ENCODE peak calls at places on chromosomes 5 and 9, in five cellular contexts. One of them, this sample, is unnamed.
A peak's percentile ranks its signal among the peaks of the same experiment; 100 is the strongest.

GRCh38 chr5:176425138-176425537 is 8.8 kb upstream of the CLTB start:
- DNase-seq in tibial nerve: no peak
- DNase-seq in fibroblast of pulmonary artery: no peak
- DNase-seq in CD4-positive, CD25-positive, alpha-beta regulatory T cell: no peak
- DNase-seq in aorta: no peak
- DNase-seq in this sample: no peak

GRCh38 chr9:93259490-93260289 is 75.8 kb downstream of the WNK2 start:
- DNase-seq in fibroblast of pulmonary artery: no peak
- DNase-seq in tibial nerve: no peak
- DNase-seq in aorta: no peak
- DNase-seq in CD4-positive, CD25-positive, alpha-beta regulatory T cell: no peak
- DNase-seq in this sample: no peak

GRCh38 chr9:128688501-128689292 is at the start of gene SET:
- DNase-seq in aorta: peak; percentile 97
- DNase-seq in tibial nerve: peak; percentile 80
- DNase-seq in fibroblast of pulmonary artery: peak; percentile 94
- DNase-seq in CD4-positive, CD25-positive, alpha-beta regulatory T cell: peak; percentile 95
- DNase-seq in this sample: peak; percentile 97

GRCh38 chr5:23466401-23466886 is 41.0 kb upstream of the PRDM9 start:
- DNase-seq in tibial nerve: no peak
- DNase-seq in aorta: no peak
- DNase-seq in fibroblast of pulmonary artery: peak; percentile 91
- DNase-seq in CD4-positive, CD25-positive, alpha-beta regulatory T cell: no peak
- DNase-seq in this sample: no peak

GRCh38 chr9:138003485-138004190 is 126.1 kb downstream of the CACNA1B start:
- DNase-seq in tibial nerve: no peak
- DNase-seq in aorta: no peak
- DNase-seq in fibroblast of pulmonary artery: no peak
- DNase-seq in CD4-positive, CD25-positive, alpha-beta regulatory T cell: no peak
- DNase-seq in this sample: no peak

GRCh38 chr9:137296214-137297059 is 5.6 kb downstream of the NRARP start:
- DNase-seq in fibroblast of pulmonary artery: peak; percentile 91
- DNase-seq in tibial nerve: no peak
- DNase-seq in aorta: no peak
- DNase-seq in CD4-positive, CD25-positive, alpha-beta regulatory T cell: no peak
- DNase-seq in this sample: peak; percentile 67

GRCh38 chr5:38574009-38574408 is 17.6 kb upstream of the LIFR start:
- DNase-seq in fibroblast of pulmonary artery: no peak
- DNase-seq in aorta: no peak
- DNase-seq in CD4-positive, CD25-positive, alpha-beta regulatory T cell: no peak
- DNase-seq in tibial nerve: no peak
- DNase-seq in this sample: no peak

GRCh38 chr5:172115541-172115982 is 72.5 kb downstream of the STK10 start:
- DNase-seq in aorta: no peak
- DNase-seq in fibroblast of pulmonary artery: no peak
- DNase-seq in CD4-positive, CD25-positive, alpha-beta regulatory T cell: peak; percentile 55
- DNase-seq in tibial nerve: no peak
- DNase-seq in this sample: no peak

GRCh38 chr9:37370968-37371563 is 51.4 kb upstream of the GRHPR start:
- DNase-seq in tibial nerve: no peak
- DNase-seq in CD4-positive, CD25-positive, alpha-beta regulatory T cell: no peak
- DNase-seq in aorta: no peak
- DNase-seq in fibroblast of pulmonary artery: no peak
- DNase-seq in this sample: no peak

GRCh38 chr5:107254902-107255234 is 415.9 kb downstream of the EFNA5 start:
- DNase-seq in tibial nerve: no peak
- DNase-seq in CD4-positive, CD25-positive, alpha-beta regulatory T cell: no peak
- DNase-seq in aorta: no peak
- DNase-seq in fibroblast of pulmonary artery: no peak
- DNase-seq in this sample: no peak

GRCh38 chr5:179368016-179368805 is 22.9 kb upstream of the ADAMTS2 start:
- DNase-seq in tibial nerve: no peak
- DNase-seq in fibroblast of pulmonary artery: no peak
- DNase-seq in CD4-positive, CD25-positive, alpha-beta regulatory T cell: no peak
- DNase-seq in aorta: peak; percentile 47
- DNase-seq in this sample: no peak

GRCh38 chr5:151255621-151256286 is 2.8 kb downstream of the GM2A start:
- DNase-seq in tibial nerve: no peak
- DNase-seq in aorta: no peak
- DNase-seq in CD4-positive, CD25-positive, alpha-beta regulatory T cell: peak; percentile 35
- DNase-seq in fibroblast of pulmonary artery: no peak
- DNase-seq in this sample: no peak

GRCh38 chr9:126319651-126320050 is 7.0 kb upstream of the MVB12B start:
- DNase-seq in tibial nerve: no peak
- DNase-seq in fibroblast of pulmonary artery: no peak
- DNase-seq in aorta: no peak
- DNase-seq in CD4-positive, CD25-positive, alpha-beta regulatory T cell: no peak
- DNase-seq in this sample: no peak

GRCh38 chr9:88108779-88109178 is 29.5 kb downstream of the SPATA31C2 start:
- DNase-seq in tibial nerve: no peak
- DNase-seq in fibroblast of pulmonary artery: no peak
- DNase-seq in CD4-positive, CD25-positive, alpha-beta regulatory T cell: no peak
- DNase-seq in aorta: no peak
- DNase-seq in this sample: no peak

GRCh38 chr5:113663879-113664278 is 150.4 kb downstream of the YTHDC2 start:
- DNase-seq in aorta: peak; percentile 58
- DNase-seq in fibroblast of pulmonary artery: peak; percentile 51
- DNase-seq in tibial nerve: peak; percentile 14
- DNase-seq in CD4-positive, CD25-positive, alpha-beta regulatory T cell: peak; percentile 20
- DNase-seq in this sample: peak; percentile 48

GRCh38 chr9:123507992-123508391 is 152.0 kb downstream of the CRB2 start:
- DNase-seq in CD4-positive, CD25-positive, alpha-beta regulatory T cell: no peak
- DNase-seq in aorta: no peak
- DNase-seq in tibial nerve: no peak
- DNase-seq in fibroblast of pulmonary artery: peak; percentile 29
- DNase-seq in this sample: no peak

GRCh38 chr9:83906144-83906543 is 15.1 kb downstream of the KIF27 start:
- DNase-seq in fibroblast of pulmonary artery: no peak
- DNase-seq in CD4-positive, CD25-positive, alpha-beta regulatory T cell: no peak
- DNase-seq in tibial nerve: no peak
- DNase-seq in aorta: no peak
- DNase-seq in this sample: no peak

GRCh38 chr9:135296783-135297715 is 182.5 kb upstream of the PPP1R26 start:
- DNase-seq in tibial nerve: no peak
- DNase-seq in fibroblast of pulmonary artery: no peak
- DNase-seq in aorta: no peak
- DNase-seq in CD4-positive, CD25-positive, alpha-beta regulatory T cell: no peak
- DNase-seq in this sample: peak; percentile 77

GRCh38 chr9:27117489-27118135 is 8.6 kb downstream of the TEK start:
- DNase-seq in fibroblast of pulmonary artery: peak; percentile 88
- DNase-seq in aorta: peak; percentile 56
- DNase-seq in tibial nerve: no peak
- DNase-seq in CD4-positive, CD25-positive, alpha-beta regulatory T cell: no peak
- DNase-seq in this sample: peak; percentile 45

GRCh38 chr5:59608745-59609144 is 284.8 kb downstream of the PDE4D start:
- DNase-seq in aorta: no peak
- DNase-seq in CD4-positive, CD25-positive, alpha-beta regulatory T cell: peak; percentile 1
- DNase-seq in tibial nerve: no peak
- DNase-seq in fibroblast of pulmonary artery: peak; percentile 34
- DNase-seq in this sample: no peak

GRCh38 chr5:54701179-54701578 is 183.6 kb downstream of the SNX18 start:
- DNase-seq in aorta: peak; percentile 84
- DNase-seq in CD4-positive, CD25-positive, alpha-beta regulatory T cell: no peak
- DNase-seq in fibroblast of pulmonary artery: peak; percentile 99
- DNase-seq in tibial nerve: no peak
- DNase-seq in this sample: peak; percentile 43

GRCh38 chr5:56070795-56071539 is 76.2 kb upstream of the IL6ST start:
- DNase-seq in fibroblast of pulmonary artery: no peak
- DNase-seq in CD4-positive, CD25-positive, alpha-beta regulatory T cell: peak; percentile 88
- DNase-seq in tibial nerve: no peak
- DNase-seq in aorta: no peak
- DNase-seq in this sample: no peak

GRCh38 chr9:81031422-81032029 is 657.8 kb downstream of the TLE1 start:
- DNase-seq in tibial nerve: no peak
- DNase-seq in CD4-positive, CD25-positive, alpha-beta regulatory T cell: no peak
- DNase-seq in aorta: no peak
- DNase-seq in fibroblast of pulmonary artery: no peak
- DNase-seq in this sample: peak; percentile 58

GRCh38 chr5:138024117-138024516 is 8.8 kb downstream of the FAM13B start:
- DNase-seq in CD4-positive, CD25-positive, alpha-beta regulatory T cell: no peak
- DNase-seq in tibial nerve: no peak
- DNase-seq in fibroblast of pulmonary artery: no peak
- DNase-seq in aorta: no peak
- DNase-seq in this sample: no peak

GRCh38 chr5:54453091-54453490 is 2.4 kb upstream of the HSPB3 start:
- DNase-seq in fibroblast of pulmonary artery: peak; percentile 14
- DNase-seq in CD4-positive, CD25-positive, alpha-beta regulatory T cell: no peak
- DNase-seq in tibial nerve: no peak
- DNase-seq in aorta: no peak
- DNase-seq in this sample: no peak

GRCh38 chr9:121779381-121780117 is 128.1 kb downstream of the DAB2IP start:
- DNase-seq in tibial nerve: peak; percentile 21
- DNase-seq in CD4-positive, CD25-positive, alpha-beta regulatory T cell: no peak
- DNase-seq in aorta: no peak
- DNase-seq in fibroblast of pulmonary artery: peak; percentile 25
- DNase-seq in this sample: no peak

GRCh38 chr9:72356019-72356653 is 8.9 kb downstream of the ZFAND5 start:
- DNase-seq in fibroblast of pulmonary artery: peak; percentile 36
- DNase-seq in tibial nerve: no peak
- DNase-seq in CD4-positive, CD25-positive, alpha-beta regulatory T cell: no peak
- DNase-seq in aorta: no peak
- DNase-seq in this sample: no peak

GRCh38 chr5:119268387-119269060 is 87.3 kb upstream of the TNFAIP8 start:
- DNase-seq in CD4-positive, CD25-positive, alpha-beta regulatory T cell: peak; percentile 96
- DNase-seq in aorta: peak; percentile 98
- DNase-seq in fibroblast of pulmonary artery: peak; percentile 93
- DNase-seq in tibial nerve: peak; percentile 94
- DNase-seq in this sample: peak; percentile 98

GRCh38 chr9:114285166-114285867 is 37.6 kb upstream of the ORM1 start:
- DNase-seq in tibial nerve: no peak
- DNase-seq in CD4-positive, CD25-positive, alpha-beta regulatory T cell: no peak
- DNase-seq in aorta: peak; percentile 81
- DNase-seq in fibroblast of pulmonary artery: peak; percentile 85
- DNase-seq in this sample: peak; percentile 16

GRCh38 chr5:53991942-53992341 is 318.4 kb downstream of the ARL15 start:
- DNase-seq in CD4-positive, CD25-positive, alpha-beta regulatory T cell: peak; percentile 11
- DNase-seq in fibroblast of pulmonary artery: peak; percentile 51
- DNase-seq in tibial nerve: no peak
- DNase-seq in aorta: no peak
- DNase-seq in this sample: no peak

GRCh38 chr5:169412858-169413257 is 111.9 kb upstream of the SLIT3 start:
- DNase-seq in aorta: no peak
- DNase-seq in tibial nerve: no peak
- DNase-seq in fibroblast of pulmonary artery: no peak
- DNase-seq in CD4-positive, CD25-positive, alpha-beta regulatory T cell: no peak
- DNase-seq in this sample: no peak

GRCh38 chr5:169415351-169415750 is 114.4 kb upstream of the SLIT3 start:
- DNase-seq in aorta: no peak
- DNase-seq in CD4-positive, CD25-positive, alpha-beta regulatory T cell: no peak
- DNase-seq in fibroblast of pulmonary artery: no peak
- DNase-seq in tibial nerve: no peak
- DNase-seq in this sample: no peak

GRCh38 chr5:169411016-169411788 is 110.3 kb upstream of the SLIT3 start:
- DNase-seq in aorta: no peak
- DNase-seq in CD4-positive, CD25-positive, alpha-beta regulatory T cell: no peak
- DNase-seq in fibroblast of pulmonary artery: no peak
- DNase-seq in tibial nerve: no peak
- DNase-seq in this sample: no peak

GRCh38 chr5:169411789-169412425 is 111.0 kb upstream of the SLIT3 start:
- DNase-seq in fibroblast of pulmonary artery: no peak
- DNase-seq in CD4-positive, CD25-positive, alpha-beta regulatory T cell: no peak
- DNase-seq in tibial nerve: no peak
- DNase-seq in aorta: no peak
- DNase-seq in this sample: no peak

GRCh38 chr5:169413416-169413815 is 112.5 kb upstream of the SLIT3 start:
- DNase-seq in fibroblast of pulmonary artery: no peak
- DNase-seq in tibial nerve: no peak
- DNase-seq in aorta: no peak
- DNase-seq in CD4-positive, CD25-positive, alpha-beta regulatory T cell: no peak
- DNase-seq in this sample: no peak
- H3K4me3 ChIP-seq in fibroblast of pulmonary artery: no peak overlapping the region
- H3K4me3 ChIP-seq in tibial nerve: no peak overlapping the region
- H3K4me3 ChIP-seq in aorta: no peak overlapping the region
- H3K4me3 ChIP-seq in CD4-positive, CD25-positive, alpha-beta regulatory T cell: no peak overlapping the region
- H3K4me3 ChIP-seq in this sample: no peak overlapping the region

DNA sequence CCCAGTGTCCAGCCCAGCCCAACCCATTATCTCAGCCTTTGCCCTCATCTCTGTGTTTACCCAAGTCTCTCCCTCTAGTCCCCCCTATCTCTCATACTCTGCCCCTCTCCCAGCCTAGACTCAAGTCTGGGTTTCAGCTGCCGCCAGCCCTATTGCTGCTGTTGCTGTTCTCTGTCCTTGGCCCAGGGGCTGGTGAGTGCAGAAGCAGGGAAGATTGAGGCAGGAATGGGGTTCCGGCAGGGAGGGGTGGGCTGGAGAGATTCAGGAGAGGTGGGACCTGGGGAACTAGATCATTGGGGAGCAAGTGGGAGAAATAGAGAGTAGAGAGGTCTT is 702 bp downstream of the TMEM8B start:
- DNase-seq in fibroblast of pulmonary artery: no peak
- DNase-seq in tibial nerve: no peak
- DNase-seq in CD4-positive, CD25-positive, alpha-beta regulatory T cell: no peak
- DNase-seq in aorta: no peak
- DNase-seq in this sample: no peak
- H3K4me3 ChIP-seq in fibroblast of pulmonary artery: peak overlapping the region; percentile 75
- H3K4me3 ChIP-seq in tibial nerve: peak overlapping the region; percentile 90
- H3K4me3 ChIP-seq in CD4-positive, CD25-positive, alpha-beta regulatory T cell: no peak overlapping the region
- H3K4me3 ChIP-seq in aorta: peak overlapping the region; percentile 46
- H3K4me3 ChIP-seq in this sample: peak overlapping the region; percentile 85

DNA sequence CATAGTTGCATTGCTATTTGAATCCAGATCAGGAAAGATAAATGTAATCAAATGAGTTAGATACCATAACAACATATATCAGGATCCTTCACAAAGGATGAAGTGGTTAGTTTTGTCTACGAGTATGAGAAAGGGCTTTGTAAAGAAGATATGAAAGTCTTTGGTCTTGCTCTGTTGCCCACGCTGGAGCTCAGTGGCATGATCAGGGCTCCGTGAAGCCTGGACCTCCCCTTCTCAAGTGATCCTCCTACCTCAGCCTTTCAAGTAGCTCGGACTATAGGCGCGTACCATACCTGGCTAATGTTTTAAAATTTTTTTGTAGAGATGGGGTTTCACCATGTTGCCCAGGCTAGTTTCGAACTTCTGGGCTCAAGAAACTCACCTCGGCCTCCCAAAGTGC is 1.8 kb downstream of the SMC5 start:
- DNase-seq in CD4-positive, CD25-positive, alpha-beta regulatory T cell: no peak
- DNase-seq in fibroblast of pulmonary artery: no peak
- DNase-seq in aorta: no peak
- DNase-seq in tibial nerve: no peak
- DNase-seq in this sample: no peak
- H3K4me3 ChIP-seq in CD4-positive, CD25-positive, alpha-beta regulatory T cell: peak overlapping the region; percentile 85
- H3K4me3 ChIP-seq in fibroblast of pulmonary artery: peak overlapping the region; percentile 86
- H3K4me3 ChIP-seq in aorta: no peak overlapping the region
- H3K4me3 ChIP-seq in tibial nerve: no peak overlapping the region
- H3K4me3 ChIP-seq in this sample: no peak overlapping the region

GRCh38 chr5:9265391-9266287 is 280.2 kb downstream of the SEMA5A start:
- DNase-seq in fibroblast of pulmonary artery: peak; percentile 78
- DNase-seq in tibial nerve: no peak
- DNase-seq in aorta: peak; percentile 47
- DNase-seq in CD4-positive, CD25-positive, alpha-beta regulatory T cell: no peak
- DNase-seq in this sample: no peak
- H3K4me3 ChIP-seq in fibroblast of pulmonary artery: no peak overlapping the region
- H3K4me3 ChIP-seq in tibial nerve: no peak overlapping the region
- H3K4me3 ChIP-seq in aorta: no peak overlapping the region
- H3K4me3 ChIP-seq in CD4-positive, CD25-positive, alpha-beta regulatory T cell: no peak overlapping the region
- H3K4me3 ChIP-seq in this sample: no peak overlapping the region